ENCODE peak calls at places on chromosome 1, in seven cellular contexts. D is RWPE1; F is HEK293T; S is NCI-H1092 treated with DMSO at 0.1 percent for 48 hours; Z is activated CD8-positive, alpha-beta memory T cell treated with anti-CD3 and anti-CD28 coated beads for 1 hour; U is AG04450; B is occipital lobe. T is an unnamed sample.

GRCh38 chr1:102241431-102242338 is 245.0 kb upstream of the OLFM3 start:
- DNase-seq in D (no peak), F (no peak), S (no peak), Z (no peak), U (no peak), B (no peak), T (no peak)

GRCh38 chr1:10211805-10212405 is 1.5 kb downstream of the KIF1B start:
- DNase-seq in D (peak), F (no peak), S (peak), Z (no peak), U (no peak), B (no peak), T (peak)

GRCh38 chr1:58823481-58824010 is 39.7 kb upstream of the JUN start:
- DNase-seq in D (peak), F (no peak), S (no peak), Z (no peak), U (peak), B (no peak), T (peak)

GRCh38 chr1:225460021-225460736 is 32.3 kb upstream of the LBR start:
- DNase-seq in D (no peak), F (no peak), S (no peak), Z (no peak), U (no peak), B (no peak), T (no peak)

GRCh38 chr1:22490309-22490708 is 38.7 kb downstream of the ZBTB40 start:
- DNase-seq in D (no peak), F (no peak), S (no peak), Z (no peak), U (no peak), B (no peak), T (no peak)

GRCh38 chr1:180966310-180966709 is 53.6 kb downstream of the KIAA1614 start:
- DNase-seq in D (no peak), F (no peak), S (no peak), Z (no peak), U (no peak), B (no peak), T (no peak)

GRCh38 chr1:175129182-175129581 is 61.5 kb downstream of the TNN start:
- DNase-seq in D (no peak), F (no peak), S (no peak), Z (no peak), U (peak), B (no peak), T (peak)

GRCh38 chr1:54227091-54227602 is 27.2 kb downstream of the MRPL37 start:
- DNase-seq in D (peak), F (no peak), S (no peak), Z (no peak), U (no peak), B (peak), T (peak)

GRCh38 chr1:42777860-42778259 is 6.9 kb upstream of the TMEM269 start:
- DNase-seq in D (peak), F (peak), S (peak), Z (no peak), U (no peak), B (no peak), T (peak)

GRCh38 chr1:2935184-2935583 is 86.1 kb upstream of the ACTRT2 start:
- DNase-seq in D (no peak), F (no peak), S (no peak), Z (no peak), U (no peak), B (no peak), T (no peak)

GRCh38 chr1:45018599-45019230 is 6.7 kb downstream of the UROD start:
- DNase-seq in D (peak), F (peak), S (peak), Z (no peak), U (peak), B (no peak), T (peak)

GRCh38 chr1:47317841-47318240 is 3.9 kb upstream of the STIL start:
- DNase-seq in D (no peak), F (no peak), S (no peak), Z (no peak), U (peak), B (no peak), T (no peak)

GRCh38 chr1:59452559-59452958 is 155.7 kb downstream of the FGGY start:
- DNase-seq in D (no peak), F (no peak), S (no peak), Z (no peak), U (no peak), B (no peak), T (no peak)

GRCh38 chr1:221829327-221830011 is 87.6 kb upstream of the DUSP10 start:
- DNase-seq in D (peak), F (no peak), S (no peak), Z (no peak), U (peak), B (no peak), T (peak)

GRCh38 chr1:43452789-43453441 is 816 bp downstream of the HYI start:
- DNase-seq in D (peak), F (peak), S (peak), Z (no peak), U (no peak), B (no peak), T (peak)

GRCh38 chr1:184953600-184954219 is 20.6 kb downstream of the NIBAN1 start:
- DNase-seq in D (peak), F (no peak), S (no peak), Z (no peak), U (no peak), B (no peak), T (no peak)

GRCh38 chr1:114002492-114003290 is 23.4 kb downstream of the OLFML3 start:
- DNase-seq in D (no peak), F (no peak), S (no peak), Z (no peak), U (no peak), B (no peak), T (no peak)

GRCh38 chr1:117658676-117659075 is 52.8 kb downstream of the TENT5C start:
- DNase-seq in D (no peak), F (no peak), S (no peak), Z (peak), U (no peak), B (no peak), T (no peak)

GRCh38 chr1:205304046-205304694 is 17.4 kb downstream of the NUAK2 start:
- DNase-seq in D (no peak), F (no peak), S (no peak), Z (no peak), U (no peak), B (no peak), T (no peak)

GRCh38 chr1:197180252-197180878 is 33.9 kb upstream of the ASPM start:
- DNase-seq in D (peak), F (peak), S (peak), Z (no peak), U (peak), B (no peak), T (no peak)

GRCh38 chr1:116466810-116467557 is 93.9 kb downstream of the ATP1A1 start:
- DNase-seq in D (no peak), F (no peak), S (no peak), Z (no peak), U (no peak), B (no peak), T (no peak)

GRCh38 chr1:47491341-47491753 is 53.5 kb downstream of the FOXD2 start:
- DNase-seq in D (no peak), F (no peak), S (no peak), Z (no peak), U (no peak), B (no peak), T (no peak)

GRCh38 chr1:15808955-15809354 is 1.5 kb upstream of the UQCRHL start:
- DNase-seq in D (no peak), F (no peak), S (no peak), Z (no peak), U (no peak), B (no peak), T (no peak)

GRCh38 chr1:187270256-187270655 is 441.5 kb downstream of the PLA2G4A start:
- DNase-seq in D (no peak), F (no peak), S (no peak), Z (no peak), U (no peak), B (no peak), T (no peak)

GRCh38 chr1:38029081-38029681 is 16.6 kb downstream of the UTP11 start:
- DNase-seq in D (no peak), F (peak), S (peak), Z (no peak), U (no peak), B (no peak), T (no peak)

GRCh38 chr1:226643167-226643566 is 94.6 kb downstream of the STUM start:
- DNase-seq in D (peak), F (no peak), S (no peak), Z (peak), U (peak), B (peak), T (peak)

GRCh38 chr1:179708434-179709195 is 34.5 kb upstream of the FAM163A start:
- DNase-seq in D (no peak), F (no peak), S (no peak), Z (no peak), U (no peak), B (no peak), T (no peak)

GRCh38 chr1:111576547-111576946 is 43.0 kb upstream of the RAP1A start:
- DNase-seq in D (no peak), F (no peak), S (no peak), Z (no peak), U (no peak), B (no peak), T (no peak)

GRCh38 chr1:179143332-179143731 is 61.5 kb downstream of the TOR3A start:
- DNase-seq in D (peak), F (no peak), S (no peak), Z (no peak), U (peak), B (no peak), T (no peak)

GRCh38 chr1:34887593-34887992 is 28.0 kb upstream of the SMIM12 start:
- DNase-seq in D (no peak), F (no peak), S (no peak), Z (no peak), U (no peak), B (no peak), T (no peak)

GRCh38 chr1:26731233-26731902 is 35.6 kb downstream of the ARID1A start:
- DNase-seq in D (no peak), F (no peak), S (no peak), Z (no peak), U (no peak), B (no peak), T (no peak)

GRCh38 chr1:87113313-87113712 is 198.9 kb downstream of the HS2ST1 start:
- DNase-seq in D (no peak), F (no peak), S (no peak), Z (no peak), U (peak), B (no peak), T (no peak)

GRCh38 chr1:18723206-18723605 is 92.6 kb downstream of the PAX7 start:
- DNase-seq in D (no peak), F (no peak), S (no peak), Z (no peak), U (no peak), B (no peak), T (no peak)

GRCh38 chr1:36086529-36087232 is 2.0 kb upstream of the ADPRS start:
- DNase-seq in D (no peak), F (no peak), S (no peak), Z (no peak), U (no peak), B (no peak), T (no peak)

GRCh38 chr1:218573871-218574270 is 228.7 kb downstream of the TGFB2 start:
- DNase-seq in D (no peak), F (no peak), S (no peak), Z (no peak), U (no peak), B (no peak), T (no peak)

GRCh38 chr1:205983925-205984725 is 19.1 kb downstream of the RAB7B start:
- DNase-seq in D (peak), F (peak), S (peak), Z (no peak), U (peak), B (peak), T (peak)

GRCh38 chr1:175314300-175314699 is 121.7 kb upstream of the KIAA0040 start:
- DNase-seq in D (no peak), F (no peak), S (peak), Z (no peak), U (no peak), B (no peak), T (no peak)

T was measured in SJSA1.